ENCODE peak calls at places on chromosomes 5 and 9, in eight cellular contexts. One of them, this sample, is unnamed.

GRCh38 chr9:70229026-70229425 is 29.8 kb upstream of the SMC5 start:
- DNase-seq in NCI-H1048: no peak
- DNase-seq in dermis microvascular lymphatic vessel endothelial cell: no peak
- DNase-seq in spleen: no peak
- DNase-seq in M059J: no peak
- DNase-seq in hepatocyte: peak; percentile 14
- DNase-seq in fibroblast of the conjunctiva: no peak
- DNase-seq in NCI-H1105: no peak
- DNase-seq in this sample: no peak

GRCh38 chr5:165630211-165630866 is 2124.9 kb downstream of the MAT2B start:
- DNase-seq in dermis microvascular lymphatic vessel endothelial cell: peak; percentile 39
- DNase-seq in M059J: peak; percentile 26
- DNase-seq in hepatocyte: peak; percentile 84
- DNase-seq in spleen: no peak
- DNase-seq in fibroblast of the conjunctiva: peak; percentile 10
- DNase-seq in NCI-H1048: no peak
- DNase-seq in NCI-H1105: peak; percentile 2
- DNase-seq in this sample: no peak

GRCh38 chr9:89361816-89362646 is 43.7 kb downstream of the SECISBP2 start:
- DNase-seq in fibroblast of the conjunctiva: no peak
- DNase-seq in M059J: no peak
- DNase-seq in NCI-H1105: no peak
- DNase-seq in dermis microvascular lymphatic vessel endothelial cell: no peak
- DNase-seq in hepatocyte: no peak
- DNase-seq in NCI-H1048: no peak
- DNase-seq in spleen: no peak
- DNase-seq in this sample: no peak

GRCh38 chr5:1763548-1763911 is 36.1 kb downstream of the MRPL36 start:
- DNase-seq in spleen: peak; percentile 67
- DNase-seq in hepatocyte: peak; percentile 48
- DNase-seq in dermis microvascular lymphatic vessel endothelial cell: peak; percentile 35
- DNase-seq in NCI-H1048: no peak
- DNase-seq in fibroblast of the conjunctiva: peak; percentile 48
- DNase-seq in M059J: peak; percentile 60
- DNase-seq in NCI-H1105: no peak
- DNase-seq in this sample: peak; percentile 32

GRCh38 chr5:157651623-157652376 is 438 bp downstream of the SOX30 start:
- DNase-seq in fibroblast of the conjunctiva: peak; percentile 22
- DNase-seq in NCI-H1105: no peak
- DNase-seq in M059J: no peak
- DNase-seq in NCI-H1048: no peak
- DNase-seq in hepatocyte: no peak
- DNase-seq in dermis microvascular lymphatic vessel endothelial cell: peak; percentile 16
- DNase-seq in spleen: peak; percentile 96
- DNase-seq in this sample: no peak

GRCh38 chr9:137502008-137502913 is 43.1 kb upstream of the NSMF start:
- DNase-seq in spleen: no peak
- DNase-seq in M059J: peak; percentile 34
- DNase-seq in hepatocyte: no peak
- DNase-seq in dermis microvascular lymphatic vessel endothelial cell: no peak
- DNase-seq in NCI-H1105: no peak
- DNase-seq in NCI-H1048: no peak
- DNase-seq in fibroblast of the conjunctiva: no peak
- DNase-seq in this sample: no peak

GRCh38 chr9:101437806-101438232 is 2.2 kb upstream of the ALDOB start:
- DNase-seq in spleen: peak; percentile 72
- DNase-seq in hepatocyte: peak; percentile 60
- DNase-seq in fibroblast of the conjunctiva: no peak
- DNase-seq in NCI-H1105: no peak
- DNase-seq in dermis microvascular lymphatic vessel endothelial cell: no peak
- DNase-seq in M059J: no peak
- DNase-seq in NCI-H1048: no peak
- DNase-seq in this sample: no peak

GRCh38 chr5:139364466-139364865 is 18.6 kb downstream of the SLC23A1 start:
- DNase-seq in spleen: no peak
- DNase-seq in hepatocyte: no peak
- DNase-seq in fibroblast of the conjunctiva: no peak
- DNase-seq in M059J: no peak
- DNase-seq in NCI-H1105: no peak
- DNase-seq in dermis microvascular lymphatic vessel endothelial cell: no peak
- DNase-seq in NCI-H1048: no peak
- DNase-seq in this sample: no peak

GRCh38 chr5:138274189-138274853 is at the start of gene GFRA3:
- DNase-seq in NCI-H1105: no peak
- DNase-seq in spleen: no peak
- DNase-seq in NCI-H1048: no peak
- DNase-seq in fibroblast of the conjunctiva: no peak
- DNase-seq in dermis microvascular lymphatic vessel endothelial cell: no peak
- DNase-seq in hepatocyte: peak; percentile 28
- DNase-seq in M059J: no peak
- DNase-seq in this sample: no peak

GRCh38 chr5:133736512-133736911 is 124.2 kb upstream of the FSTL4 start:
- DNase-seq in M059J: no peak
- DNase-seq in fibroblast of the conjunctiva: no peak
- DNase-seq in spleen: no peak
- DNase-seq in dermis microvascular lymphatic vessel endothelial cell: no peak
- DNase-seq in NCI-H1048: no peak
- DNase-seq in NCI-H1105: no peak
- DNase-seq in hepatocyte: no peak
- DNase-seq in this sample: no peak

GRCh38 chr5:77850536-77851228 is 74.5 kb upstream of the TBCA start:
- DNase-seq in M059J: no peak
- DNase-seq in NCI-H1048: no peak
- DNase-seq in NCI-H1105: no peak
- DNase-seq in dermis microvascular lymphatic vessel endothelial cell: no peak
- DNase-seq in hepatocyte: no peak
- DNase-seq in spleen: no peak
- DNase-seq in fibroblast of the conjunctiva: no peak
- DNase-seq in this sample: no peak